ENCODE peak calls at places on chromosome 1, in ten cellular contexts. A is K562, S is mesendoderm, M is MM.1S, H is GM23248, R is hepatocyte, P is mesenchymal stem cell, D is neural progenitor cell, Y is OCI-LY7, Z is IMR-90. J is an unnamed sample.
A peak's percentile ranks its signal among the peaks of the same experiment; 100 is the strongest.

GRCh38 chr1:204258213-204259115 is 44.7 kb upstream of the GOLT1A start:
- DNase-seq in Y (peak; percentile 28), Z (peak; percentile 63), M (peak; percentile 46), H (peak; percentile 78), P (peak; percentile 69), R (peak; percentile 74), A (peak; percentile 79), D (peak; percentile 83), S (peak; percentile 87), J (peak; percentile 15)

GRCh38 chr1:53057134-53057533 is 4.9 kb upstream of the PODN start:
- DNase-seq in S (no peak), R (no peak), P (peak; percentile 52), Y (no peak), A (no peak), H (no peak), D (no peak), M (no peak), Z (no peak), J (no peak)

GRCh38 chr1:216456682-216457081 is 33.4 kb upstream of the USH2A start:
- DNase-seq in Y (no peak), H (peak; percentile 61), P (peak; percentile 75), M (no peak), A (no peak), Z (peak; percentile 87), S (peak; percentile 70), R (no peak), D (peak; percentile 30), J (peak; percentile 81)

GRCh38 chr1:166172106-166172505 is 5.3 kb upstream of the FAM78B start:
- DNase-seq in S (no peak), H (peak; percentile 10), M (no peak), Y (no peak), P (no peak), D (no peak), A (no peak), R (no peak), Z (no peak), J (peak; percentile 44)

GRCh38 chr1:231465051-231465450 is 43.0 kb upstream of the EGLN1 start:
- DNase-seq in A (no peak), P (no peak), H (peak; percentile 4), Y (no peak), S (no peak), D (no peak), R (no peak), Z (no peak), M (peak; percentile 58), J (no peak)

GRCh38 chr1:214499732-214500131 is 51.7 kb downstream of the PTPN14 start:
- DNase-seq in Z (no peak), Y (no peak), A (no peak), P (no peak), D (no peak), H (no peak), R (no peak), S (no peak), M (no peak), J (no peak)

GRCh38 chr1:234899041-234899787 is 229.4 kb downstream of the TOMM20 start:
- DNase-seq in Z (peak; percentile 72), R (peak; percentile 69), H (peak; percentile 38), P (peak; percentile 75), Y (no peak), M (no peak), D (no peak), S (peak; percentile 48), A (peak; percentile 39), J (no peak)

GRCh38 chr1:113745425-113745824 is 13.9 kb downstream of the PHTF1 start:
- DNase-seq in Z (no peak), A (no peak), R (no peak), M (no peak), D (no peak), P (no peak), S (peak; percentile 32), Y (no peak), H (no peak), J (no peak)

GRCh38 chr1:237186733-237187132 is 144.7 kb downstream of the RYR2 start:
- DNase-seq in A (no peak), M (no peak), Y (no peak), H (no peak), D (peak; percentile 24), R (no peak), P (no peak), S (no peak), Z (no peak), J (peak; percentile 21)

GRCh38 chr1:16235347-16235746 is 1.6 kb downstream of the CPLANE2 start:
- DNase-seq in M (no peak), A (no peak), H (no peak), Z (no peak), Y (no peak), R (no peak), S (no peak), P (no peak), D (no peak), J (no peak)

GRCh38 chr1:54290443-54291184 is 90.6 kb downstream of the MRPL37 start:
- DNase-seq in S (no peak), Y (no peak), H (peak; percentile 24), P (peak; percentile 83), Z (peak; percentile 59), D (no peak), M (no peak), R (peak; percentile 51), A (no peak), J (no peak)

GRCh38 chr1:64112281-64112680 is 91.1 kb upstream of the UBE2U start:
- DNase-seq in S (no peak), P (peak; percentile 78), A (no peak), R (no peak), H (peak; percentile 90), D (no peak), Z (peak; percentile 84), Y (no peak), M (no peak), J (peak; percentile 98)

GRCh38 chr1:119808491-119808890 is 2.8 kb downstream of the REG4 start:
- DNase-seq in H (peak; percentile 51), P (no peak), A (no peak), M (no peak), Z (peak; percentile 62), S (no peak), R (no peak), Y (no peak), D (no peak), J (peak; percentile 58)
- H3K4me3 ChIP-seq in H (no peak overlapping the region), P (no peak overlapping the region), A (no peak overlapping the region), M (no peak overlapping the region), Z (no peak overlapping the region), S (no peak overlapping the region), R (no peak overlapping the region), Y (no peak overlapping the region), D (no peak overlapping the region), J (no peak overlapping the region)

DNA sequence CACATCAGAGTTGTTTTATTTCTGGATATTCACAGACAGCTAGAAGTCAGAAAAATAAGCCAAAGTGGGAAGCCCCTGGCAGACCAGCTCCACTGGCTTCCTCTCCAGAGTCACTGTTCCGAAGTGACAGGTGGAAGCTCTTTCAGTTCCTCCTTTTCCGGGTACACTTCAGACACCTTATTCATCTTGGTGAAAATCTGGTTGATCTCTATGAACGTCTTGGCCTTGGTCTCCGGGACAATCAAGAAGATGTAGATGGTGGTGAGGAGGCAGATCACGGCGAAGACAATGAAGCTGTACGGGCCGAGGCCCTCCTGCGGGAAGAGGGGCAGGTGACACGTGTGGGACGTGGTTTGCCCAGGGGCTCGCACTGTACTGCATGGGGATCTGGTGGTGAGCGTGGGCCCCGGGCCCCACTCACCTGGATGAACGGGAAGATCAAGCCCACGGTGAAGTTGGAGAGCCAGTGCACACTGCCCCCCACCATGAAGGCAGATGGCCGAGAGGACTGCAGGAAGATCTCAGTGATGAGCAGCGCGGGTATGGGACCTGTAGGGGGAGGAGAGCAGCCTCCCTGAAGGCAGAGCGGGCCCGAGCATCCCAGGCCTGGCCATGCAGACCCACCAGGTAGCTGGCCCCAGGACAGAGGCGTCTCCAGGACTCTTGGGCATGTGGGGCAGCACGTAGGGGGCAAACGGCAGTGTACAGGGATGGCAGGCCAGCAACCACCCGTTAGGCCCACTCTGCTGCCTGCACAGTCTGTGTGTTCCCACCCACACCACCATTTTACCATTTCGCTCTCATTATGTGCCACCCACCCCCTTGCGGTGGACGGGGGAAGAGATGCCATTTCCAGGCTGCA is 11.5 kb upstream of the SLC2A7 start:
- DNase-seq in Z (no peak), S (no peak), R (no peak), M (no peak), P (no peak), A (no peak), H (no peak), Y (peak; percentile 84), D (no peak), J (no peak)
- H3K4me2 ChIP-seq in Z (no peak overlapping the region), S (no peak overlapping the region), R (no peak overlapping the region), M (no peak overlapping the region), P (no peak overlapping the region), A (no peak overlapping the region), H (no peak overlapping the region), Y (peak overlapping the region; percentile 40), D (no peak overlapping the region), J (no peak overlapping the region)

GRCh38 chr1:186497651-186498050 is 36.7 kb upstream of the PDC start:
- DNase-seq in S (no peak), R (no peak), Z (no peak), M (peak; percentile 34), Y (no peak), H (no peak), A (no peak), P (no peak), D (no peak), J (no peak)

GRCh38 chr1:186496452-186496851 is 35.5 kb upstream of the PDC start:
- DNase-seq in Y (no peak), S (no peak), A (no peak), P (no peak), Z (no peak), H (no peak), D (no peak), R (no peak), M (no peak), J (no peak)

GRCh38 chr1:186492531-186493291 is 31.8 kb upstream of the PDC start:
- DNase-seq in H (no peak), Y (no peak), A (no peak), R (no peak), D (no peak), M (no peak), P (no peak), S (no peak), Z (no peak), J (peak; percentile 86)

GRCh38 chr1:186498071-186498470 is 37.2 kb upstream of the PDC start:
- DNase-seq in A (no peak), D (no peak), S (no peak), H (no peak), P (no peak), M (no peak), R (no peak), Y (no peak), Z (no peak), J (no peak)

GRCh38 chr1:186494832-186495271 is 33.9 kb upstream of the PDC start:
- DNase-seq in A (no peak), P (no peak), S (no peak), R (no peak), H (no peak), D (no peak), M (no peak), Y (no peak), Z (no peak), J (peak; percentile 91)
- H3K36me3 ChIP-seq in A (no peaks in the 10 kb centered on the region), P (no peaks in the 10 kb centered on the region), S (no peaks in the 10 kb centered on the region), R (no peaks in the 10 kb centered on the region), H (no peaks in the 10 kb centered on the region), D (no peaks in the 10 kb centered on the region), M (no peaks in the 10 kb centered on the region), Y (no peaks in the 10 kb centered on the region), Z (no peaks in the 10 kb centered on the region), J (no peaks in the 10 kb centered on the region)

DNA sequence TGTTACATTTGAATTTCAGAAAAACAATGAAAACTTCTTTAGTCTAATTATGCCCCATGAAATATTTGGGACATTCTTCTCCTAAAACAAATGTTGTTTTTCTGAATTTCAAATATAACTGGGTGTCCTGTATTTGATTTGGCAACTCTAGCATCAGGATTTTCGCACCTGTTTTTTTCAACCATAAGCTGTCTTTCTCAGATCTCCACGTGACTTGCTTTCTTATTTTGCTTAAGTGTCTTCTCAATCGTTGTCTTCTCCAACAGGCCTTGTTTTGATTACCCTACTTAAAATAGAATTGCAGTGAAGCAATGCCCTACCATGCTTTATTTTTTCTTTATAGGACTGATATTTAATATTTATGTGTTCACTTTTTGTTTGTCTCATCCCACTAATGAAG is 752.8 kb upstream of the RGS18 start:
- DNase-seq in R (no peak), M (peak; percentile 70), H (no peak), D (no peak), P (no peak), Y (no peak), S (no peak), A (no peak), Z (no peak), J (no peak)
- H3K4me3 ChIP-seq in R (no peak overlapping the region), M (no peak overlapping the region), H (no peak overlapping the region), D (no peak overlapping the region), P (no peak overlapping the region), Y (no peak overlapping the region), S (no peak overlapping the region), A (no peak overlapping the region), Z (no peak overlapping the region), J (no peak overlapping the region)

J was measured in mammary epithelial cell.